ENCODE peak calls at places on chromosomes 4 and X, in six cellular contexts. I, O, G, Z, F and X are unnamed samples.

GRCh38 chrX:54978448-54978847 is 15.5 kb downstream of the PFKFB1 start:
- DNase-seq in I (peak), O (no peak), G (peak), Z (peak), F (peak), X (no peak)

GRCh38 chr4:56764775-56765174 is 56.7 kb downstream of the SPINK2 start:
- DNase-seq in I (peak), O (no peak), G (no peak), Z (peak), F (peak), X (no peak)

GRCh38 chrX:74383611-74384010 is 37.7 kb upstream of the SLC16A2 start:
- DNase-seq in I (peak), O (peak), G (peak), Z (peak), F (peak), X (peak)

GRCh38 chr4:654526-654845 is 19.6 kb downstream of the ATP5ME start:
- DNase-seq in I (no peak), O (no peak), G (no peak), Z (no peak), F (no peak), X (no peak)

GRCh38 chrX:22559506-22559905 is 286.8 kb downstream of the CBLL2 start:
- DNase-seq in I (peak), O (peak), G (peak), Z (peak), F (peak), X (no peak)

GRCh38 chr4:184460495-184461285 is 13.7 kb downstream of the IRF2 start:
- DNase-seq in I (no peak), O (no peak), G (no peak), Z (no peak), F (no peak), X (no peak)

GRCh38 chrX:114581528-114582263 is 2.2 kb upstream of the HTR2C start:
- DNase-seq in I (no peak), O (no peak), G (no peak), Z (no peak), F (no peak), X (peak)

GRCh38 chr4:144699565-144699964 is 53.6 kb downstream of the HHIP start:
- DNase-seq in I (peak), O (no peak), G (peak), Z (peak), F (peak), X (no peak)

GRCh38 chr4:6071959-6072720 is 53.9 kb upstream of the C4orf50 start:
- DNase-seq in I (no peak), O (no peak), G (no peak), Z (no peak), F (no peak), X (no peak)

GRCh38 chr4:13793020-13793710 is 165.6 kb upstream of the BOD1L1 start:
- DNase-seq in I (no peak), O (no peak), G (no peak), Z (no peak), F (peak), X (no peak)

GRCh38 chrX:41025926-41026325 is 59.3 kb upstream of the USP9X start:
- DNase-seq in I (peak), O (peak), G (no peak), Z (no peak), F (peak), X (peak)

GRCh38 chrX:37644381-37645305 is 40.9 kb upstream of the XK start:
- DNase-seq in I (no peak), O (no peak), G (peak), Z (peak), F (no peak), X (no peak)

GRCh38 chr4:65083076-65083475 is 587.2 kb downstream of the EPHA5 start:
- DNase-seq in I (no peak), O (no peak), G (no peak), Z (no peak), F (peak), X (peak)

DNA sequence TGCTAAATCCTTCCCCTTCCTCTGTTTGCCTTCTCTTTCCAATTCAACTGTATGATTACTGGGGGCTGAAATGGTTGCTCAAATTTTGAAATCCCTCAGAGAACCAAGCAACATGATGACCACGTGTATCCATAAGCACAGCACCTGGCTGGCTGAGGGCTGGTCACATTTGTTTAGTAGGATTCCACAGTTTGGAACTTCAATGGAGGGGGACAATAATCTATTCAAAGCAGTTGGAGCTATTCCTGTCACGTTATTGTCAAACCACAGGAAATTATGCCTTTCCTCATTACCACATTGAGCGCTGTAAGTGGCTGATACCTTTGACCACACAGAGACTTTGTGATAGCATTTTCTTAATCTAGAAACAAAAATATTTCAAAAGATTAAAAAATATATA is 7.0 kb downstream of the TMSB4X start:
- DNase-seq in I (no peak), O (no peak), G (no peak), Z (no peak), F (no peak), X (no peak)
- H3K9ac ChIP-seq in I (no peak), O (no peak), G (no peak), Z (no peak), F (no peak), X (no peak)

DNA sequence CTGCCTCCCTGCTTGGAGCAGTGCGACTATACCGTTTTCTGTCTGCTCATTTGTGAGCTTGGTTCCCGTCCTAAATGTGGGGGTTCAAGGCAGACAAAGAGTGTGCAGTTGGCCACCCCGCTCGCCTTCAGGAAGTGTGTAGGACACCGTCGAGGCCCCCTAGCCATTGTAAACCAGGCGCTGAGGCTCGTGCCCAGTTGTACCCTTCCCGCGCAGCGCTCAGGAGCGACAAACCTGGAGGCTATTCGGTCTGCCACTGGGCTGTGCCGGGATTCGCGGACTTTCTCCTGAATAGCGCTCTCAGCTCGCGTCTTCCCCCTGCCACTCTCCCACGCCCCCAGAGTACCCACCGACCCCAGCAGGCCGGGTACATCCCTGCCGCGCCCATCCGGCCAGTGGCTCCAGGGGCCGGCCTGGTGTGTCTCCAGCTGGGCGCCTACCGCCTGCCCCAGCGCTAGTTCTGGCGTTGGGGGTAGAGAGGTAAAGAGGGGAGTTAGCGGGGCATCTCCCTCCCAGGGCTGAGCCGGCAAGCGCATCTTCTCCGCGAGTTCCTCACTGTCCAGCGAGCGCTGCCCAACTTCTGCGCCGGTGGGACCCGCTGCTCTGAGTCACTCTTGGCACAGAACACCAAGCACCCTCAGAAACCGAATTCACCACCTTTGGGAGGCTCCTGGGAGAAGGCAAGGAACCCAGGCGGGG is 880 bp upstream of the LONRF3 start:
- DNase-seq in I (no peak), O (no peak), G (no peak), Z (peak), F (no peak), X (peak)
- H3K9ac ChIP-seq in I (no peak), O (no peak), G (no peak), Z (no peak), F (no peak), X (no peak)

DNA sequence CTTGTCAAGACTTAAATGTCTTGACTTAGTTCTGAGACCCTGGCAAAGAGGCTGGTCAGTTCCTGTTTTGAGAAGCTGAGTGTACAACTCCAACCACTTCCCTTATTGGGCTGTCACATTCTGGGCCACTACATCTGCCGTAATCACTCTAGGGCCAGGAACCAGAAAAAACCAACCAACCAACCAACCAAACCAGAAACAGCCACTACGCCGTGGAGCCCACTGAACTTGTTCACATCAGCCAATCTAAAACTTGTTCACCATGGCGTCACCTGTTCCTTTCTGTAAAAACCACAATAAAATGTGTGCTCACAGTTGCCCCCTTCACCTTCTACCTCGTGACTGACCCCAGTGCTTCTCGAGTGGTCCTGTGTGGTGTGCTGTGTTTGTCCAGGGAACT is 107.3 kb downstream of the JADE1 start:
- DNase-seq in I (no peak), O (no peak), G (no peak), Z (no peak), F (no peak), X (no peak)
- H3K9ac ChIP-seq in I (no peak), O (no peak), G (no peak), Z (no peak), F (no peak), X (no peak)

GRCh38 chrX:30637874-30638793 is 15.1 kb upstream of the GK start:
- DNase-seq in I (no peak), O (no peak), G (no peak), Z (no peak), F (no peak), X (no peak)

GRCh38 chrX:30642642-30643041 is 10.6 kb upstream of the GK start:
- DNase-seq in I (no peak), O (no peak), G (no peak), Z (no peak), F (no peak), X (no peak)

GRCh38 chrX:30643313-30643821 is 9.9 kb upstream of the GK start:
- DNase-seq in I (peak), O (peak), G (no peak), Z (no peak), F (no peak), X (no peak)
- H3K9ac ChIP-seq in I (no peak), O (no peak), G (no peak), Z (no peak), F (no peak), X (no peak)